ENCODE peak calls at places on chromosome X, in nine cellular contexts. V is neuronal stem cell; O is tibial nerve; F is lung; R is colonic mucosa; X is CD8-positive, alpha-beta T cell; A is fibroblast of lung; C is GM23248; D is effector memory CD4-positive, alpha-beta T cell. I is an unnamed sample. For H3K4me1, the result is how much of the 10 kb centered on the place peaks cover.

GRCh38 chrX:1657367-1658082 is 42.7 kb downstream of the ASMT start:
- DNase-seq in V (no peak), O (no peak), F (no peak), R (peak), X (peak), A (peak), C (peak), D (peak), I (peak)

GRCh38 chrX:18995216-18995615 is 11.3 kb upstream of the PHKA2 start:
- DNase-seq in V (no peak), O (no peak), F (no peak), R (no peak), X (no peak), A (peak), C (peak), D (no peak), I (no peak)

GRCh38 chrX:137031517-137032377 is 2.0 kb downstream of the GPR101 start:
- DNase-seq in V (no peak), O (no peak), F (no peak), R (no peak), X (no peak), A (peak), C (peak), D (no peak), I (peak)

GRCh38 chrX:152905081-152905420 is 7.2 kb downstream of the ZNF185 start:
- DNase-seq in V (no peak), O (no peak), F (no peak), R (no peak), X (no peak), A (no peak), C (no peak), D (no peak), I (no peak)

GRCh38 chrX:44344194-44344593 is 722 bp upstream of the EFHC2 start:
- DNase-seq in V (no peak), O (peak), F (peak), R (no peak), X (peak), A (no peak), C (no peak), D (peak), I (peak)

GRCh38 chrX:31021537-31021936 is 50.3 kb downstream of the FTHL17 start:
- DNase-seq in V (no peak), O (no peak), F (no peak), R (no peak), X (no peak), A (no peak), C (no peak), D (no peak), I (no peak)

GRCh38 chrX:104833401-104833800 is 267.4 kb downstream of the IL1RAPL2 start:
- DNase-seq in V (no peak), O (peak), F (no peak), R (no peak), X (no peak), A (peak), C (peak), D (no peak), I (no peak)

GRCh38 chrX:154417157-154417556 is 5.8 kb downstream of the TAFAZZIN start:
- DNase-seq in V (no peak), O (no peak), F (no peak), R (no peak), X (no peak), A (no peak), C (no peak), D (no peak), I (no peak)

GRCh38 chrX:104166735-104167436 is 633 bp downstream of the FAM199X start:
- DNase-seq in V (no peak), O (peak), F (no peak), R (peak), X (peak), A (no peak), C (peak), D (no peak), I (no peak)

GRCh38 chrX:39907964-39908616 is 189.7 kb downstream of the BCOR start:
- DNase-seq in V (no peak), O (peak), F (peak), R (no peak), X (no peak), A (peak), C (peak), D (no peak), I (no peak)

GRCh38 chrX:41391606-41392005 is 55.5 kb upstream of the NYX start:
- DNase-seq in V (no peak), O (no peak), F (no peak), R (peak), X (no peak), A (no peak), C (no peak), D (no peak), I (no peak)

GRCh38 chrX:4735299-4735698 is 1021.9 kb upstream of the PRKX start:
- DNase-seq in V (no peak), O (no peak), F (no peak), R (no peak), X (no peak), A (no peak), C (no peak), D (no peak), I (no peak)

GRCh38 chrX:7318246-7318645 is 170.3 kb upstream of the PUDP start:
- DNase-seq in V (no peak), O (no peak), F (no peak), R (no peak), X (no peak), A (no peak), C (peak), D (no peak), I (no peak)

GRCh38 chrX:68684291-68684918 is 36.9 kb downstream of the STARD8 start:
- DNase-seq in V (no peak), O (no peak), F (no peak), R (no peak), X (no peak), A (no peak), C (no peak), D (no peak), I (no peak)

GRCh38 chrX:152588206-152588605 is 49.5 kb upstream of the GABRQ start:
- DNase-seq in V (no peak), O (no peak), F (no peak), R (no peak), X (no peak), A (peak), C (no peak), D (no peak), I (no peak)

GRCh38 chrX:23271011-23271410 is 63.6 kb upstream of the PTCHD1 start:
- DNase-seq in V (no peak), O (no peak), F (no peak), R (no peak), X (no peak), A (no peak), C (no peak), D (no peak), I (no peak)

GRCh38 chrX:2958199-2958598 is 29.1 kb upstream of the ARSD start:
- DNase-seq in V (no peak), O (no peak), F (no peak), R (no peak), X (no peak), A (no peak), C (no peak), D (no peak), I (no peak)

DNA sequence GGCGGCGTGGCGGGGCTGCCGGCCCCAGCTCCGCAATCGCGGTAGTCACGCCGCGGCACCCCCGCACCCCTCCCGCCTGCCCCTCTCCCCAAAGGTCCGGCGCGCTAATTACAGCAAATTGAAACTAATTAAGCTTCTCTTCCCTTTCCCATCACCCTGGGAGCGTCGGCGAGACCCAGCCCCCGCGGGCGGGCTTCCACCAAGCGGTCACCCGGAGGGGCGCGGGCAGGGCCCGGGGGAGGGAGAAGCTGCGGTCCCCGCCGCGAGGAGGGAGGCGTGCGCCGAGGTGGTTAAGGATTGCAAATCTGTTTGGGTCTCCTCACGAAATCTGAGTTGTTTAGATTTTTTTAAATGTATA is 13.1 kb downstream of the ARX start:
- DNase-seq in V (no peak), O (no peak), F (no peak), R (no peak), X (no peak), A (no peak), C (no peak), D (no peak), I (no peak)
- H3K4me3 ChIP-seq in V (peak), O (no peak), F (no peak), R (peak), X (no peak), A (no peak), C (peak), D (no peak), I (no peak)

GRCh38 chrX:15750611-15751159 is 12.6 kb downstream of the CA5B start:
- DNase-seq in V (no peak), O (no peak), F (no peak), R (no peak), X (peak), A (peak), C (peak), D (no peak), I (no peak)

GRCh38 chrX:15749642-15750610 is 11.9 kb downstream of the CA5B start:
- DNase-seq in V (no peak), O (peak), F (no peak), R (peak), X (peak), A (peak), C (peak), D (peak), I (peak)

GRCh38 chrX:15751160-15751819 is 13.2 kb downstream of the CA5B start:
- DNase-seq in V (no peak), O (no peak), F (no peak), R (no peak), X (no peak), A (peak), C (peak), D (peak), I (peak)

GRCh38 chrX:15758140-15758539 is 20.1 kb downstream of the CA5B start:
- DNase-seq in V (no peak), O (no peak), F (no peak), R (no peak), X (peak), A (no peak), C (no peak), D (no peak), I (no peak)

DNA sequence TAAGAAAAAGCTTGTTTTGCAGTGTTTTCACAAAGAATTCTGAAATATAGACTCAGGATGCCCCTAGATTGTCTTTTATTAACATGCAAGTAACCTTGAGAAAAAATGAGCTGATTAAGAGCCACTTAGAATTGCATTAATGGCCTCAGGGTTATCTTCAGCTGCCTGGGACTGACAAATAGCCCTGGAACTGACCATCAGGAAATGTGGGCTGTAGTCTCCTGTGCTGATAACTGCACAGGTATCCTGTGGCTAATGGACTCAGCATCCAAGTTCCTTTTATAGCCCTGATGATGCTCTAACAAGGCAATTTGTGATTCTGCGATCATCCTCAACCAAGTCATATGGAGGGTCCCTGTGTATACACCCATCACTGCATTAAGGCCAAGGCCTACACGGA is 17.0 kb downstream of the CA5B start:
- DNase-seq in V (no peak), O (no peak), F (no peak), R (no peak), X (no peak), A (no peak), C (no peak), D (no peak), I (no peak)
- H3K4me1 ChIP-seq in V (under half), O (under half), F (under half), R (under half), X (half or more), A (under half), C (under half), D (half or more), I (half or more)

DNA sequence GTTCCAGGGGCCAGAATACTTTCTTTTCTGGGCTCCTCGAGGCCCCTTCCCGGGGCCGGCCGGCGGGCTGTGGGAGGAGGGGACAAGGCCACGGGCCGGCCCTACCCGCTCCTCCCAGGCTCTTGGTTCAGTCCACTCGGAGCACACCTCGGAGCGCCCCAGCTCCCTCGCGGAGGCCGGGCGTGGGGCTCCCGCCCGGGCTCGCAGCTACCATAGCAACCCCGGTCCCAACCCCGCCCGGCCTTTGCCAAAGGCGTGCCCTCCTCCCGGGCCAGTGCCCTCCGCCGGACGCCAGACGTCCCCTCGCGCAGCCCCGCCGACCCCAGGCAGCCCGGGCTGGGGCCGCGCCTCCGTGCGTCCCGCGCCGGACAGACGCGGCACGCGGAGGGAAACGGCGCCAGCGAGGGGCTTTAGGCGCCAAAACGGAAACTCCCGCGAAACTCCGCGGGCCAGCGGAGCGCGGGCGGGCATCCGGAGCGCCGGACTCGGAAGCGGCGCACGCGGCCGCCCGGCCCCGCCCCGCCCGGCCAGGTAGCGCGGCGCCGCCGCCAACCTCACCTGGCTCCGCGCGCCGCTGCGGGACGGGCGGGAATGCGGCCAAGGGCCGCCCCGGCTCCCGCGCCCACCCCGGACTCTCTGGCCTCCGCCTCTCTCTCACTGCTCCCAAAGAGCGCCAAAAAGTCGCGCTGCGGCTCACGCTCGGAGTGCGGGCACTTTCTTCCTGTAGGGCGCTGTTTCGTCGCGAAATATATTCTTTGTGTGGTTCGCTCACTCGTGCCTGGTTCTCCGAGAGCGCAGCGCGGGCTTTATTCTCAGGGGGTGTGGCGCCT is 633 bp upstream of the MBNL3 start:
- DNase-seq in V (peak), O (peak), F (peak), R (peak), X (peak), A (peak), C (peak), D (peak), I (peak)
- H3K27ac ChIP-seq in V (no peak), O (peak), F (peak), R (peak), X (peak), A (peak), C (peak), D (peak), I (peak)

DNA sequence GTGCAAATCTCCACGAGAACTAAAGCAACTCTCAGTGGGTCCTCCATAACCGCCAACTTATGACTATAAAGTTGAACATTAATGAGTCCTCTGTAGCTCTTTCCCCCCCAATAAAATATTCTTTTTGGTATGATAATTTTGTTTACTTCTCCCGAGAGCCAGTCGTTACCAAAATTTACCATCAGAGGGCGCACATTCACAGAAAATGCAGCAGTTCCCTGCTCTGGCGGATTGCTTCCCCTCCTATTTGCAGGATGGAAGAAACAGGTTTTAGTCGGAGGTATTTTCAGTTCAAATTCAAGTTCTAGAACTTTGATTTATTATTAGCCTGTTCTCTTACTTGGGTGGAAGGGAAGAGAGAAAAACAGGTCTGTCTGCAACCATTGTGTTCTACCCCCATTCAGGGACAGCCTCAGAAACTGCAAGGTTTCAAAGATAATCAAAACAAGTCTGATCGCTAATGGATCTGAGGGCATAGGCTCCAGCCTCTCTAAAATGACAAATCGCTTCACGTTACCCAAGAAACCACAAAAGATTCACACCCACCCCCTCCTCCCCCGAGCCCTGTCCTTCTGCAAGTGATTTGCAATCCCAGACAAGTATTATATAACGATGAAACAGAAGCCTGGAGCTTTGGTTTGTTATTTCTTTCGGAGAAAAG is 263.7 kb upstream of the RPS6KA3 start:
- DNase-seq in V (peak), O (peak), F (peak), R (peak), X (peak), A (peak), C (peak), D (peak), I (peak)
- H3K4me3 ChIP-seq in V (no peak), O (no peak), F (no peak), R (no peak), X (no peak), A (peak), C (peak), D (no peak), I (no peak)

GRCh38 chrX:27321632-27322031 is 141.5 kb downstream of the PPP4R3C start:
- DNase-seq in V (no peak), O (no peak), F (no peak), R (no peak), X (no peak), A (no peak), C (no peak), D (no peak), I (no peak)
- H3K4me1 ChIP-seq in V (under half), O (under half), F (under half), R (under half), X (under half), A (under half), C (under half), D (under half), I (under half)

I was measured in CD4-positive, CD25-positive, alpha-beta regulatory T cell.